ENCODE peak calls at places on chromosomes 13 and 19, in six cellular contexts. G is choroid plexus epithelial cell, J is ACHN, K is natural killer cell, F is AG04450, Z is NCI-H2171 treated with DMSO at 0.1 percent for 48 hours. B is an unnamed sample.

GRCh38 chr13:33676045-33676699 is 141.8 kb upstream of the RFC3 start:
- DNase-seq in G (peak; percentile 20), J (no peak), K (no peak), F (no peak), Z (no peak), B (no peak)

GRCh38 chr19:7488736-7489353 is at the start of gene PEX11G:
- DNase-seq in G (peak; percentile 90), J (peak; percentile 82), K (peak; percentile 95), F (peak; percentile 38), Z (peak; percentile 77), B (peak; percentile 81)

GRCh38 chr13:41056194-41056593 is 5.1 kb upstream of the WBP4 start:
- DNase-seq in G (no peak), J (no peak), K (no peak), F (no peak), Z (no peak), B (no peak)

GRCh38 chr19:17754634-17755532 is 3.6 kb downstream of the FCHO1 start:
- DNase-seq in G (no peak), J (no peak), K (no peak), F (no peak), Z (no peak), B (no peak)

GRCh38 chr13:68676513-68677115 is 1431.0 kb upstream of the ATXN8OS start:
- DNase-seq in G (peak; percentile 1), J (no peak), K (no peak), F (no peak), Z (no peak), B (no peak)

GRCh38 chr19:54369082-54369691 is 4.5 kb upstream of the LAIR1 start:
- DNase-seq in G (no peak), J (no peak), K (no peak), F (no peak), Z (no peak), B (no peak)

GRCh38 chr13:113420833-113421600 is 32.3 kb downstream of the ADPRHL1 start:
- DNase-seq in G (no peak), J (no peak), K (no peak), F (no peak), Z (no peak), B (no peak)

GRCh38 chr19:46634656-46635218 is 1.3 kb downstream of the GNG8 start:
- DNase-seq in G (no peak), J (no peak), K (no peak), F (no peak), Z (peak; percentile 97), B (no peak)

GRCh38 chr19:17294051-17294891 is 9.0 kb downstream of the ABHD8 start:
- DNase-seq in G (no peak), J (no peak), K (no peak), F (no peak), Z (no peak), B (no peak)

GRCh38 chr13:98571955-98572662 is 4.8 kb downstream of the STK24 start:
- DNase-seq in G (peak; percentile 37), J (no peak), K (no peak), F (no peak), Z (peak; percentile 90), B (peak; percentile 47)

GRCh38 chr13:49840266-49840665 is 47.8 kb upstream of the KPNA3 start:
- DNase-seq in G (no peak), J (no peak), K (no peak), F (no peak), Z (peak; percentile 37), B (peak; percentile 14)

GRCh38 chr13:40986328-40986856 is 32.7 kb downstream of the ELF1 start:
- DNase-seq in G (peak; percentile 44), J (no peak), K (no peak), F (no peak), Z (peak; percentile 13), B (peak; percentile 76)

GRCh38 chr19:19624032-19624570 is 3.9 kb downstream of the LPAR2 start:
- DNase-seq in G (no peak), J (no peak), K (no peak), F (no peak), Z (no peak), B (no peak)

GRCh38 chr19:41308450-41309224 is 1.3 kb upstream of the CCDC97 start:
- DNase-seq in G (peak; percentile 93), J (peak; percentile 85), K (peak; percentile 97), F (peak; percentile 69), Z (peak; percentile 81), B (peak; percentile 86)

GRCh38 chr19:48633148-48634035 is 3.8 kb downstream of the DBP start:
- DNase-seq in G (no peak), J (no peak), K (no peak), F (no peak), Z (no peak), B (no peak)

GRCh38 chr19:15488489-15489226 is 9.4 kb upstream of the PGLYRP2 start:
- DNase-seq in G (no peak), J (no peak), K (no peak), F (no peak), Z (no peak), B (no peak)

GRCh38 chr13:112722433-112723250 is 32.8 kb downstream of the ATP11A start:
- DNase-seq in G (peak; percentile 75), J (peak; percentile 58), K (no peak), F (peak; percentile 90), Z (peak; percentile 26), B (peak; percentile 98)

GRCh38 chr13:100112186-100112838 is 23.4 kb downstream of the PCCA start:
- DNase-seq in G (no peak), J (peak; percentile 12), K (no peak), F (no peak), Z (no peak), B (no peak)

GRCh38 chr13:108227651-108228272 is 9.6 kb downstream of the ABHD13 start:
- DNase-seq in G (peak; percentile 69), J (peak; percentile 27), K (no peak), F (no peak), Z (peak; percentile 21), B (peak; percentile 52)

B was measured in IMR-90.